ENCODE peak calls at places on chromosomes 7 and 10, in six cellular contexts. One of them, this sample, is unnamed.

GRCh38 chr7:151819826-151820225 is 57.1 kb downstream of the PRKAG2 start:
- DNase-seq in spleen: peak
- DNase-seq in HFFc6: no peak
- DNase-seq in GM23338: no peak
- DNase-seq in endothelial cell: no peak
- DNase-seq in fibroblast of pulmonary artery: no peak
- DNase-seq in this sample: no peak

GRCh38 chr7:13826752-13827151 is 162.7 kb downstream of the ETV1 start:
- DNase-seq in fibroblast of pulmonary artery: no peak
- DNase-seq in endothelial cell: no peak
- DNase-seq in GM23338: no peak
- DNase-seq in spleen: no peak
- DNase-seq in HFFc6: peak
- DNase-seq in this sample: no peak

GRCh38 chr10:115082521-115082920 is 10.6 kb upstream of the ATRNL1 start:
- DNase-seq in spleen: no peak
- DNase-seq in endothelial cell: no peak
- DNase-seq in GM23338: no peak
- DNase-seq in fibroblast of pulmonary artery: peak
- DNase-seq in HFFc6: peak
- DNase-seq in this sample: peak

GRCh38 chr10:126392469-126392868 is 4.2 kb upstream of the ADAM12 start:
- DNase-seq in endothelial cell: no peak
- DNase-seq in spleen: no peak
- DNase-seq in GM23338: no peak
- DNase-seq in HFFc6: no peak
- DNase-seq in fibroblast of pulmonary artery: no peak
- DNase-seq in this sample: no peak

GRCh38 chr10:251982-252582 is 116.8 kb downstream of the ZMYND11 start:
- DNase-seq in endothelial cell: no peak
- DNase-seq in spleen: no peak
- DNase-seq in GM23338: no peak
- DNase-seq in fibroblast of pulmonary artery: no peak
- DNase-seq in HFFc6: no peak
- DNase-seq in this sample: no peak

GRCh38 chr7:44693641-44694313 is 54.9 kb upstream of the ZMIZ2 start:
- DNase-seq in HFFc6: peak
- DNase-seq in endothelial cell: no peak
- DNase-seq in spleen: no peak
- DNase-seq in GM23338: no peak
- DNase-seq in fibroblast of pulmonary artery: peak
- DNase-seq in this sample: peak

GRCh38 chr10:99913831-99914235 is 95.9 kb downstream of the DNMBP start:
- DNase-seq in GM23338: peak
- DNase-seq in endothelial cell: peak
- DNase-seq in spleen: no peak
- DNase-seq in fibroblast of pulmonary artery: no peak
- DNase-seq in HFFc6: no peak
- DNase-seq in this sample: no peak

GRCh38 chr7:95549818-95550529 is 46.3 kb downstream of the PDK4 start:
- DNase-seq in fibroblast of pulmonary artery: peak
- DNase-seq in spleen: no peak
- DNase-seq in GM23338: no peak
- DNase-seq in HFFc6: peak
- DNase-seq in endothelial cell: no peak
- DNase-seq in this sample: peak

GRCh38 chr10:119025336-119025735 is 4.2 kb upstream of the NANOS1 start:
- DNase-seq in spleen: no peak
- DNase-seq in GM23338: no peak
- DNase-seq in fibroblast of pulmonary artery: peak
- DNase-seq in HFFc6: peak
- DNase-seq in endothelial cell: no peak
- DNase-seq in this sample: no peak

GRCh38 chr10:44439436-44439835 is 54.5 kb upstream of the CXCL12 start:
- DNase-seq in GM23338: no peak
- DNase-seq in spleen: no peak
- DNase-seq in HFFc6: no peak
- DNase-seq in endothelial cell: no peak
- DNase-seq in fibroblast of pulmonary artery: no peak
- DNase-seq in this sample: no peak

GRCh38 chr7:13778967-13779366 is 210.5 kb downstream of the ETV1 start:
- DNase-seq in spleen: no peak
- DNase-seq in endothelial cell: no peak
- DNase-seq in fibroblast of pulmonary artery: peak
- DNase-seq in GM23338: no peak
- DNase-seq in HFFc6: peak
- DNase-seq in this sample: no peak

GRCh38 chr10:100014129-100014762 is 4.5 kb upstream of the DNMBP start:
- DNase-seq in endothelial cell: no peak
- DNase-seq in spleen: no peak
- DNase-seq in HFFc6: no peak
- DNase-seq in fibroblast of pulmonary artery: no peak
- DNase-seq in GM23338: no peak
- DNase-seq in this sample: no peak

DNA sequence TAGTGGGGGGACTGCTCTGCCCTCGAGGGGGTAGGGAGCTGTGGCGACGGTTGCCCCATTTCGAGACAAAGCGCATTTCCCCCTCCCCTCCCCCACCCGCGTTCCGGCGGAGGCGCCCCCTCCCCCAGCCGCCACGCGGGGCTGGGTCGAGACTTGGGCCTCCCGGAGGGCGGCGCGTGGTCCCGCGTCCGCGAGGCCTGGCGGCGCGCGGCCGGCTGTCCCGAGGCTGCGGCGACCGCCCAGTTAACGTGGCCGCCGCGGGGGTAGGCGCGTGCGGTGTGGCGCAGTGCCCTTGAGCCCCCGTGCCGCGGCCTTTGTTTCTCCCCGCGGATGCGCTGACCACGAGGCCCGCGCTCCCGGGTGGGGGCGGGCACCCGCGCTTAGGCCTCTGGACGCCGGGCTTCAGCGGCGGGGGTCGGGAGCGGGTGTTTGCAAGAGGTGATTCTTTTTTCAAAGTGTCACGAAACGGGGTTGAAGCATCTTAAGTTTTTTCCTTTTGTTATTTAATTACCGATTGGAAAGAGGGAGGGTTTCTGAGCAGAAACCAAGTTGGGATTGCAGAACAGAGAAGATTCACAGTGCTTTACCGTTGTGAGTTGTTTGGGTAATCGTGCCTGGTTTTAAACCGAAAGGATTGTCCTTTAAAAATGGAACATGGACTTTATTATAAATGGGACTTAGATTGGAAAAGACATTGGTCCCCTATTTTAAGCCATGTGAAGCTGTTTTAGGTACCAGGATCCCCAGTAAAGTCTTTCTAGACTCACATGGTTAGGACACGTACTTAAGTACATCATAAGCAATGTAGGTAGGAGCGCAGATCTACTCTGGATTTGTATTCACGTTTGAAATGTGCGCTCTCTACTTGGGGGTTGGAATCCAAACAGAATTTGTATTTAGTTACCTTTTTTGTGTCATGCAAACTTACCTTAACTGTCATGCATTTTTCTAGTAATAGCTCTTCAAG is 757 bp downstream of the CBX3 start:
- DNase-seq in fibroblast of pulmonary artery: no peak
- DNase-seq in spleen: peak
- DNase-seq in endothelial cell: peak
- DNase-seq in GM23338: peak
- DNase-seq in HFFc6: no peak
- DNase-seq in this sample: no peak
- TF ChIP-seq CTCF in fibroblast of pulmonary artery: no peak
- TF ChIP-seq CTCF in spleen: no peak
- TF ChIP-seq CTCF in endothelial cell: no peak
- TF ChIP-seq CTCF in GM23338: no peak
- TF ChIP-seq CTCF in HFFc6: peak
- TF ChIP-seq CTCF in this sample: no peak

DNA sequence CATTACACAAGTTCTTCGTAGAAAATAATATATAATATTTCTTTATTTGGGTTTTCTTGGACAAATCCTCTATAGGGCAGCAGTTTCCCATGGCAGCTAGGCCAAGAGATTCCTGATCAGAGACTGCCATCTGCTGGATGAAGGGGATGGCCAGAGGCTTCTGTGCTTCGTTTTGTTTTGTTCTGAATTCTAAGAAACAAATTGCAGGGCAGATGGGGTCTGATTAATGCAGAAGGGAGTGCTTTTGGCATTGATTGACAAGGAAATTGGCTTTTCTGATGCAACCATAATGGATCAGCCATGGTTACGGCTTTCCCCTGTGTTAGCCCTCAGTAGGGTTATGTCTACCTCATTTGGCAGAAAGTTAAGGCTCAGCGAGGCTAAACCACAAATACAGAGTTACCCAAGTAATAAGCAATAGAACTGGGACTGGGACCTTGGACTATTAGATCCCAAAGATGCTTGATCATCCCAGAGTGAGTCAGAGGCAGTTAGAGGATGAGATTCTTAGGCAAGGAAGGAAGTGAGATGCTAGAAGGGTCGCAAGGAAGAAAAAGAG is 401.6 kb downstream of the TNS3 start:
- DNase-seq in endothelial cell: peak
- DNase-seq in HFFc6: peak
- DNase-seq in GM23338: peak
- DNase-seq in spleen: no peak
- DNase-seq in fibroblast of pulmonary artery: peak
- DNase-seq in this sample: peak
- TF ChIP-seq CTCF in endothelial cell: peak
- TF ChIP-seq CTCF in HFFc6: peak
- TF ChIP-seq CTCF in GM23338: peak
- TF ChIP-seq CTCF in spleen: peak
- TF ChIP-seq CTCF in fibroblast of pulmonary artery: peak
- TF ChIP-seq CTCF in this sample: peak

DNA sequence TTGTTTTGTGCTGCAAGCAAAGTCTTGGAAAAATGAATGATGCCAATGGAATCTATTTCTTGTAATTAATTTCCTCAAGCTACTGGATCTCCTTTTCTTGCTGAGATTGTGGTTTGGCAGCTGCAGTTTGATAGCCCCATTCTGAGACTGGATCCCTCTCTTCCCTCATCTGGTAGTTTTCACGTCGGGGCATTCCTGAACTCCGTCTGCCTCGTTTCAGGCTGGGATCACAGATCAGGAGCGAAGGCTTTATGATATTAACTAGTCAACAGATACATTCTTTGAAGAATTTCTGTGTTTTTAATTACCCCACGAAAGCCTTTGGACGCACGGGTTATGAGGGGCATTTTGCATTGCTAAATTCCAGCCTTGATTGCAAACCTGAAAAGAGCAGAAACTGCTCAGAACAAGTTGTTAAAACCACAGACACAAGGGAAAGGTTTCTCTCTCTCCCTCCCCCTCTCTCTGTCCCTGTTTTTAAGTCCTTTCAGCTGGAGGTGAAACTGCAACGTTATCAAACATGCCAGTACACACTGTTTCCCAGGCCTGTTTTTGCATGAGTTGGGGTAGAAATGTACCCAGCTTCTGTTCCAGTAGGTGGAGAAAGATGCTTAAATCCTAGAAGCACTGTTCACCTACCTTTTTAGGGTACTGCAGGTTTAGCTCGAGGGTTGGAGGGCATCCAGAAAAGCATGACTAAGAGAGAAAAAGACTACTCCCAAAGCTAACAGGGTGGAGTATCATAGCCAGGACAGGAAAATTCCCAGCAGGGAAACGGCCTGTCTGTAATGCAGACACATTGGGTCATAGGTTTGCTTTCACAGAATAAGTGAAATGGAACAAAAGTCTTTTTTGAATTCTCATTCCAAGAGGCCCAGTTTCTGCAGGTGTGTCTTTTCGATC is 124.3 kb downstream of the CUX1 start:
- DNase-seq in HFFc6: peak
- DNase-seq in fibroblast of pulmonary artery: peak
- DNase-seq in spleen: no peak
- DNase-seq in endothelial cell: no peak
- DNase-seq in GM23338: no peak
- DNase-seq in this sample: no peak
- TF ChIP-seq CTCF in HFFc6: no peak
- TF ChIP-seq CTCF in fibroblast of pulmonary artery: no peak
- TF ChIP-seq CTCF in spleen: no peak
- TF ChIP-seq CTCF in endothelial cell: no peak
- TF ChIP-seq CTCF in GM23338: no peak
- TF ChIP-seq CTCF in this sample: no peak

DNA sequence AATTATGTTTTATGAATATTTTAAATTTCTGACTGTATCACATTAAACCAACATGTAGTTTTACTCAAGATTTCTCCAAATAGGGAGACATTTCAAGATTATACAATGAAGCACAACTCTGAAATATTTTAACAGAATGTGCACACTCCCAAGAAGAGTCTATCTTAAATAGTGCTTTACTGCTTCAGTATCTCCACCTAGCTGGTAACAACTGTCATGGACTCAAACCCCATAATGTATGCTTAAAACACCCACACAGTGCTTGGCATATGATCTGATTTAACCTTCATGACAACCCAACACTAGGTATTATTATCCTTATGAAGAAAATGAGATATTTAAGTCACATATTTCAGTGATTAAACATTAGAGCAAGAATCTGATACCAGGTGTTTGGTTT is 45.9 kb downstream of the ASZ1 start:
- DNase-seq in HFFc6: no peak
- DNase-seq in spleen: no peak
- DNase-seq in fibroblast of pulmonary artery: no peak
- DNase-seq in endothelial cell: no peak
- DNase-seq in GM23338: no peak
- DNase-seq in this sample: no peak
- TF ChIP-seq CTCF in HFFc6: peak
- TF ChIP-seq CTCF in spleen: no peak
- TF ChIP-seq CTCF in fibroblast of pulmonary artery: no peak
- TF ChIP-seq CTCF in endothelial cell: no peak
- TF ChIP-seq CTCF in GM23338: no peak
- TF ChIP-seq CTCF in this sample: no peak

DNA sequence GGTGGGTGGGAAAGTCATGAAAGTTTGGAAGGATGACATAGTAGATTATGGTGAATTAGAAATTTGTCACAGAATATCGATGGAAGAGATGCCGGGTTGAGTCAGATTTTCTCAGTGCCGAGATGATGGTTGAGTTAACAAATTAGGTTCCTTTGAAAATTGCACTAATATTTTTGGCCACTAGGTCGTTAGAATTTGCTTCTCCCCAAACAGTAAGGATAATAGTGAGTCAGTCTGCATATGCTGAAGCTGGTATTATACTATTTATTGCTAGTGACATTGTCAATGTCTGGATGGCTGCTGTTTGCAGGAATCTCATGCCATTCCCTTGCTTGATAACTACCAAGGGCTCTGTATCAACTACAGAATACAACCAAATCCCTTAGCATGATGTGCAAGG is 37.7 kb upstream of the MINDY3 start:
- DNase-seq in GM23338: peak
- DNase-seq in endothelial cell: no peak
- DNase-seq in HFFc6: peak
- DNase-seq in fibroblast of pulmonary artery: peak
- DNase-seq in spleen: no peak
- DNase-seq in this sample: no peak
- TF ChIP-seq CTCF in GM23338: peak
- TF ChIP-seq CTCF in endothelial cell: peak
- TF ChIP-seq CTCF in HFFc6: peak
- TF ChIP-seq CTCF in fibroblast of pulmonary artery: peak
- TF ChIP-seq CTCF in spleen: no peak
- TF ChIP-seq CTCF in this sample: peak